ENCODE peak calls at places on chromosomes 3 and 15, in four cellular contexts. Q is prostate gland, M is breast epithelium, X is gastrocnemius medialis. Z is an unnamed sample. For H3K9me3, the result is how much of the 10 kb centered on the place peaks cover.

GRCh38 chr15:25862469-25863066 is 559 bp downstream of the ATP10A start:
- DNase-seq in X (no peak), M (no peak), Q (peak), Z (no peak)

GRCh38 chr3:126907557-126907956 is 75.4 kb upstream of the PLXNA1 start:
- DNase-seq in Q (no peak), M (no peak), X (no peak), Z (no peak)

GRCh38 chr3:42683875-42684593 is 1.3 kb upstream of the KLHL40 start:
- DNase-seq in M (peak), X (peak), Q (peak), Z (no peak)

GRCh38 chr3:141426404-141427034 is 58.2 kb downstream of the ZBTB38 start:
- DNase-seq in X (peak), M (peak), Q (peak), Z (peak)

GRCh38 chr3:50388021-50388719 is 28.8 kb upstream of the TMEM115 start:
- DNase-seq in Q (no peak), M (no peak), X (no peak), Z (no peak)

GRCh38 chr3:45547764-45548683 is 46.5 kb upstream of the LIMD1 start:
- DNase-seq in Q (no peak), M (no peak), X (peak), Z (no peak)

GRCh38 chr3:191356586-191357439 is 26.5 kb upstream of the UTS2B start:
- DNase-seq in M (no peak), Q (no peak), X (no peak), Z (no peak)

GRCh38 chr3:81308296-81308695 is 453.1 kb downstream of the GBE1 start:
- DNase-seq in M (no peak), X (no peak), Q (no peak), Z (no peak)

GRCh38 chr15:57306305-57306943 is 69.9 kb upstream of the CGNL1 start:
- DNase-seq in X (peak), M (peak), Q (peak), Z (peak)

GRCh38 chr15:80404057-80404718 is at the start of gene ARNT2:
- DNase-seq in Q (no peak), M (no peak), X (no peak), Z (no peak)

GRCh38 chr3:14306167-14306566 is 96.2 kb upstream of the SLC6A6 start:
- DNase-seq in M (no peak), Q (no peak), X (no peak), Z (no peak)

GRCh38 chr15:58235961-58236360 is 97.8 kb downstream of the AQP9 start:
- DNase-seq in Q (no peak), X (no peak), M (no peak), Z (no peak)

GRCh38 chr3:76470285-76470684 is 569.6 kb upstream of the ROBO2 start:
- DNase-seq in X (no peak), M (no peak), Q (no peak), Z (no peak)

GRCh38 chr15:64738231-64739095 is 36.9 kb downstream of the RBPMS2 start:
- DNase-seq in Q (no peak), M (no peak), X (no peak), Z (no peak)

GRCh38 chr15:94231728-94232086 is 346 bp downstream of the MCTP2 start:
- DNase-seq in M (no peak), X (no peak), Q (no peak), Z (peak)

GRCh38 chr3:15292765-15293522 is 39.4 kb downstream of the SH3BP5 start:
- DNase-seq in M (no peak), X (peak), Q (no peak), Z (peak)

GRCh38 chr15:36591534-36592411 is 12.3 kb downstream of the CDIN1 start:
- DNase-seq in M (no peak), Q (no peak), X (no peak), Z (no peak)

GRCh38 chr15:76480267-76480666 is 143.7 kb downstream of the ISL2 start:
- DNase-seq in M (no peak), X (no peak), Q (no peak), Z (no peak)

GRCh38 chr3:171458056-171458856 is 1.9 kb downstream of the TNIK start:
- DNase-seq in Q (no peak), X (peak), M (no peak), Z (no peak)

GRCh38 chr3:87006844-87007439 is 16.0 kb upstream of the VGLL3 start:
- DNase-seq in M (no peak), X (no peak), Q (no peak), Z (no peak)
- TF ChIP-seq CTCF in M (no peak), X (no peak), Q (no peak), Z (peak)

GRCh38 chr3:61345020-61345419 is 93.8 kb upstream of the FHIT start:
- DNase-seq in X (no peak), Q (no peak), M (no peak), Z (no peak)
- H3K9me3 ChIP-seq in X (under half), Q (under half), M (under half), Z (under half)

DNA sequence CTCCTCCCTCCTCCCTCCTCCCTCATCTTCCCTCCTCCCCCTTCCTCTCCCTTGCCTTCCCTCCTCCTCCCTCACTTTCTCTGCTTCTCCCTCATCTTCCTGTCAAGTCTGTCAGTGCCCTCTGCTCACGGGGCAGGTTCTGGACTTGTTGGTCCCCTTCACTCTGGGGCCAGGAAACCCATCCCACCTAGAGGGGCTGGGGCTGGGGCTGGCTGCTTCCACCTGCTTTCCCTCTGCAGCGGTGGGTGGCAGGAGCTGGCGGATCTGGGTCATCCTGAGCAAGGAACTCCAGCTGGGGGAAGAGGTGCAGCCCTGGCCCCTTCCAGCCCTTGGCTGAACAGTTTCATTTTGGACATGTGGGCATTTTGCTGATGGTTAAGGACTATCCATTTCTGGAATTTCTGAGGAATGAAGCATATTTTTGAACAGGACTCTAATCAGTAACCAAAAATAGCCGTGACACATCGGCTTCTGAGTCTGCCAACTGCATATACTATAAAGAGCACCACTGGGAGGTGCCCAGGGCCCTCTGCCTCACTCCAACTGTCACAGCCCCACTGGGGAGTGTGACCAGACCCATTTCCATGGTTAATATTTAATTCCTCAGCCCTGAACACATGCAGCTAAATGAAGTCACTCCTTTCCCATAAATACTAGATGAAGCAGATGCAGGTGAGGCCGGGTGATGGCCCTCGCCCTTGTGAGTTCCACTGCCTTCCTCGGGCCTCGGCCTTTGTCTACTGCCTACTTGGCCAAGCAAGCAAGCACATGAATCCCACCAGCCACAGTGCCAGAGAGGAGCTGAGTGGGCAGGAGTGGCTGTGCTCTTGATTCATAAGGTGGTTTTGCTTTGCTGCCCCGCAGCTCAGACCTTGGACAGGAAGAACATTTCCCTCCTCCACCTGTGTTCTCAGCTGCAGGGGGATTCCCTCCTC is 39.8 kb downstream of the CHDH start:
- DNase-seq in Q (no peak), X (no peak), M (no peak), Z (no peak)
- TF ChIP-seq POLR2A in Q (no peak), X (no peak), M (no peak), Z (no peak)

DNA sequence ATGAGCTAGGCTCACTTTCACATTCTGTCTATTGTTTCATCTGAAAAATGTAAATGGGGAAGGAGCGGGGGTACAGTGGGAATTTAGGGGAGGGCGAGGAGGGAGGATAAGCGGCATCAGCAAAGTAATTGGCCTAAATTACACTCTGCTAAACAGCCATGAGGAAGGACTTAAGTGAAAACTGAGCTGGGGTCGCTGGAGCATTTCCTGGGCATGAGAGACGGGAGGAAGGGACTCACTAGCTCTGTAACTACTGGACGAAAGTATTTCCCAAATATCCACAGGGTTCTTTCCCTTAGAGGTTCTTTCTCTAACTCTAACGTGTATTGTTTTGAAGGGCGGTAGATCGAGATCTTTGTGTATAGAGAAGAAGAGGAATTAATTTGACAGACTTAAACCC is 418.0 kb downstream of the SOX2 start:
- DNase-seq in M (no peak), Q (no peak), X (no peak), Z (no peak)
- TF ChIP-seq CTCF in M (no peak), Q (no peak), X (no peak), Z (no peak)

GRCh38 chr15:47194718-47195117 is 522.6 kb upstream of the SEMA6D start:
- DNase-seq in Q (no peak), X (no peak), M (no peak), Z (no peak)

GRCh38 chr15:47196057-47196456 is 521.2 kb upstream of the SEMA6D start:
- DNase-seq in X (peak), Q (peak), M (peak), Z (peak)
- H3K9me3 ChIP-seq in X (under half), Q (under half), M (under half), Z (under half)

GRCh38 chr3:58041182-58041825 is 33.1 kb downstream of the FLNB start:
- DNase-seq in M (no peak), Q (no peak), X (no peak), Z (no peak)

GRCh38 chr3:58039609-58040008 is 31.4 kb downstream of the FLNB start:
- DNase-seq in Q (no peak), M (no peak), X (no peak), Z (no peak)

GRCh38 chr3:58043933-58044332 is 35.7 kb downstream of the FLNB start:
- DNase-seq in X (no peak), M (no peak), Q (no peak), Z (no peak)

GRCh38 chr3:58042947-58043707 is 34.9 kb downstream of the FLNB start:
- DNase-seq in X (no peak), M (no peak), Q (no peak), Z (no peak)

GRCh38 chr3:58041826-58042324 is 33.7 kb downstream of the FLNB start:
- DNase-seq in Q (no peak), M (no peak), X (no peak), Z (no peak)
- TF ChIP-seq POLR2A in Q (no peak), M (no peak), X (no peak), Z (no peak)

GRCh38 chr15:99291643-99292042 is 40.4 kb downstream of the LRRC28 start:
- DNase-seq in M (no peak), Q (no peak), X (no peak), Z (no peak)

GRCh38 chr15:99295840-99296239 is 44.6 kb downstream of the LRRC28 start:
- DNase-seq in X (no peak), Q (no peak), M (no peak), Z (no peak)

GRCh38 chr15:99296386-99296785 is 45.1 kb downstream of the LRRC28 start:
- DNase-seq in Q (no peak), X (no peak), M (no peak), Z (no peak)
- TF ChIP-seq CTCF in Q (no peak), X (no peak), M (no peak), Z (no peak)

GRCh38 chr3:60135474-60135873 is 1085.6 kb upstream of the CFAP20DC start:
- DNase-seq in X (no peak), Q (no peak), M (no peak), Z (no peak)
- H3K9me3 ChIP-seq in X (under half), Q (under half), M (under half), Z (under half)

GRCh38 chr3:101676219-101676764 is 640 bp downstream of the ZBTB11 start:
- DNase-seq in Q (peak), M (peak), X (peak), Z (peak)
- TF ChIP-seq POLR2A in Q (peak), M (no peak), X (peak), Z (peak)

Z was measured in right lobe of liver.